ENCODE peak calls at places on chromosomes 1 and 21, in nine cellular contexts. Z is fibroblast of villous mesenchyme, U is brain microvascular endothelial cell, H is lower lobe of right lung, C is right lobe of liver, K is thoracic aorta, T is endothelial cell of umbilical vein, V is left lung, O is spleen. D is an unnamed sample.

GRCh38 chr1:26305667-26306289 is 658 bp downstream of the UBXN11 start:
- DNase-seq in Z (no peak), U (no peak), H (no peak), C (no peak), K (no peak), T (peak; percentile 13), V (no peak), O (no peak), D (no peak)

GRCh38 chr1:924619-925323 is 1.0 kb downstream of the SAMD11 start:
- DNase-seq in Z (no peak), U (no peak), H (no peak), C (no peak), K (no peak), T (peak; percentile 15), V (no peak), O (no peak), D (no peak)

GRCh38 chr1:115134850-115135484 is 45.7 kb upstream of the TSPAN2 start:
- DNase-seq in Z (peak; percentile 34), U (peak; percentile 89), H (no peak), C (no peak), K (peak; percentile 46), T (peak; percentile 12), V (peak; percentile 31), O (no peak), D (no peak)

GRCh38 chr1:206864939-206865671 is at the start of gene IL20:
- DNase-seq in Z (peak; percentile 89), U (peak; percentile 49), H (peak; percentile 90), C (peak; percentile 92), K (peak; percentile 31), T (peak; percentile 27), V (peak; percentile 89), O (peak; percentile 92), D (peak; percentile 63)

GRCh38 chr1:80657707-80658106 is 1143.0 kb upstream of the ADGRL2 start:
- DNase-seq in Z (no peak), U (no peak), H (no peak), C (no peak), K (no peak), T (no peak), V (no peak), O (no peak), D (no peak)

GRCh38 chr21:43911015-43911934 is 46.3 kb downstream of the AGPAT3 start:
- DNase-seq in Z (peak; percentile 84), U (no peak), H (peak; percentile 84), C (peak; percentile 93), K (no peak), T (no peak), V (no peak), O (no peak), D (no peak)

GRCh38 chr1:240169188-240169587 is 77.5 kb downstream of the FMN2 start:
- DNase-seq in Z (no peak), U (peak; percentile 22), H (no peak), C (no peak), K (no peak), T (no peak), V (no peak), O (no peak), D (no peak)

GRCh38 chr1:6889875-6890480 is 104.7 kb downstream of the CAMTA1 start:
- DNase-seq in Z (peak; percentile 73), U (peak; percentile 60), H (peak; percentile 54), C (no peak), K (peak; percentile 19), T (peak; percentile 82), V (no peak), O (no peak), D (no peak)

GRCh38 chr1:90351019-90351418 is 356.1 kb downstream of the ZNF326 start:
- DNase-seq in Z (no peak), U (no peak), H (no peak), C (no peak), K (no peak), T (no peak), V (no peak), O (no peak), D (no peak)

GRCh38 chr1:178055093-178055492 is 38.8 kb upstream of the RASAL2 start:
- DNase-seq in Z (no peak), U (no peak), H (peak; percentile 72), C (peak; percentile 61), K (no peak), T (no peak), V (peak; percentile 72), O (no peak), D (no peak)
- TF ChIP-seq CTCF in Z (peak; percentile 38), U (peak; percentile 39), H (peak; percentile 53), C (peak; percentile 52), K (peak; percentile 18), T (no peak), V (peak; percentile 20), O (no peak), D (no peak)

DNA sequence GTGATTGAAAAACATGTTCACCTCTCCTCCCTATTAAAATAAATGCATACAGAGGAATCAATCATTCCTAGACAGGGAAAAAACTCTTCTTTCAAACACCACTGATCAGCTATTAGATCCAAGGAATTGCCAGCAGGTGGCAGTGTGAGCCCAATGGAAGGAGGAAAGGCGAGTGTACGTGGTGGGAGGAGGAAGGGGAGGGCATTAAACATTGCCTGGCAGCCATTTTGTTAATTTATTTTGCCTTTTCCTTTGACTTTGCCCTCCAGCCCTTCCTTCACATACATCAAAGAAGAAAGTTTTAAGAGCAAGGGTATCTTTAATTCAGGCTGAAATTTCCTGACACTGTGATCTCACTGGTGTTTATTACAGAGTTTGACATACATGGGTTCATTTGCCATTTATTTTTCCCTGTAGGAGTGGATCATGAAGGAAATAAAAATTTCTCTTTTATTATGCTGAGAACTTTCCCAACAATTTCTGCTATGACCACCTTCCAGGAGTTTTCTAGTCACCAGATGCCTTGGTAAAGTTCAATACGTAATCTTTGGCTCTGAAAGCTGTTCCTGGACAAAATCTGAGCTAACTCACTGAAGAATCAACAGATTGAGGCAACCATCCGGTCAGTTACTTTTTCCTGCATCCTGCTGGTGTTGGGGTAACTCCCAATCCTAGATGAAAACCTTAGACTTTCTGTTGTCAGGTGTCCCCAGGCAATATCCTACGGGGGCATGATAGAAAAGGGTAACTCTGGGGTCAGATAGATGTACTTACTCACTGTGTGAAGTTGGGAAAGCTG is 1.9 kb upstream of the GNAI3 start:
- DNase-seq in Z (peak; percentile 90), U (peak; percentile 84), H (peak; percentile 87), C (peak; percentile 82), K (peak; percentile 86), T (peak; percentile 88), V (no peak), O (peak; percentile 93), D (peak; percentile 69)
- TF ChIP-seq CTCF in Z (peak; percentile 91), U (peak; percentile 85), H (peak; percentile 86), C (peak; percentile 87), K (peak; percentile 83), T (peak; percentile 82), V (peak; percentile 70), O (peak; percentile 87), D (peak; percentile 82)

GRCh38 chr21:15826147-15826780 is 96.5 kb downstream of the USP25 start:
- DNase-seq in Z (peak; percentile 64), U (no peak), H (no peak), C (no peak), K (no peak), T (peak; percentile 74), V (no peak), O (no peak), D (no peak)
- TF ChIP-seq CTCF in Z (peak; percentile 67), U (peak; percentile 61), H (peak; percentile 62), C (peak; percentile 64), K (no peak), T (peak; percentile 36), V (peak; percentile 57), O (peak; percentile 14), D (peak; percentile 55)

DNA sequence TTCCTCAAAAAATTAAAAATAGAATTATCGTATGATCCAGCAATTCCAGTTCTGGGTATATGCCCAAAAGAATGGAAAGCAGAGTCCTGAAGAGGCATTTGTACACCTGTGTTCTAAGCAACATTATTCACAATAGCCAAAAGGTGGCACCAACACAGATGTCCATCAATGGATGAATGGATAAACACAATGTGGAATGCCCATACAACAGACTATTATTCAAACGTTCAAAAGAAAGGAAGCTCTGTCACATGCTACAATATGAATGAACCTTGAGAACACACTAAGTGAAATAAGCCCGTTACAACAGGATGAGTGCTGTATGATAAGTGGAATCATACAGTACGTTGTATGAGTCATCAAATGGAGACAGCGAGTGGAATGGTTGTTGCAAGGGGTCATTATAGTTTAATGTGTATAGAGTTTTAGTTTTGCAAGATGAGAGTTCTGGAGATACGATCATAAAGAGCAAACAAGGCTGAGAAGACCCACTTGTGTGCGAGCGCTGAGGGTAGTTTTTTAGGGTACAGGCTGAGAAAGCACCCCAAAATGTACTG is 80.1 kb downstream of the SH3BGR start:
- DNase-seq in Z (no peak), U (no peak), H (no peak), C (no peak), K (no peak), T (no peak), V (no peak), O (no peak), D (no peak)
- TF ChIP-seq CTCF in Z (no peak), U (no peak), H (no peak), C (no peak), K (no peak), T (no peak), V (no peak), O (no peak), D (no peak)

DNA sequence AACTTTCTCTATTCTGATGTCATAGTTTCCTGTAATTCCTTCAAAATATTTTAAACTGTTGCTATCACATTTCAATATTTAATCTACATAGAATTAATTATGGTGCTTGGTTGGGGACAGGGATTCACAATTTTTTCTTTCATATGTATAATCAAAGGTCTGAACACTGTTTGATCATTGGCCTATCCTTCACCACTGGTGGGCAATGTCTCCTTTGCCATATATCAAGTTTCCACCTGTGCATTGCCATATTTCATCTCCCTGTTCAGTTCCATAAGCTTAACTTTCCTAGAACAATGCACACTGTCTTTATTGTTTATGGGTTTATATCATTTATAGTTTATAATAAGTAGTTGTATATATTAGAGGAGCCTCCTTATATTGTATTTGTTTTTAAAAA is 374.9 kb upstream of the PTBP2 start:
- DNase-seq in Z (no peak), U (no peak), H (no peak), C (no peak), K (no peak), T (peak; percentile 33), V (no peak), O (no peak), D (no peak)
- TF ChIP-seq CTCF in Z (no peak), U (peak; percentile 13), H (no peak), C (no peak), K (no peak), T (no peak), V (no peak), O (no peak), D (no peak)

GRCh38 chr21:17818158-17819113 is 720 bp downstream of the C21orf91 start:
- DNase-seq in Z (peak; percentile 45), U (peak; percentile 24), H (peak; percentile 61), C (peak; percentile 69), K (no peak), T (peak; percentile 55), V (peak; percentile 89), O (peak; percentile 93), D (peak; percentile 64)

GRCh38 chr21:17819878-17820232 is 699 bp upstream of the C21orf91 start:
- DNase-seq in Z (no peak), U (no peak), H (no peak), C (no peak), K (peak; percentile 7), T (no peak), V (no peak), O (no peak), D (no peak)

GRCh38 chr21:17823846-17824245 is 4.7 kb upstream of the C21orf91 start:
- DNase-seq in Z (no peak), U (no peak), H (no peak), C (no peak), K (no peak), T (no peak), V (no peak), O (no peak), D (no peak)

GRCh38 chr21:17821121-17821520 is 2.0 kb upstream of the C21orf91 start:
- DNase-seq in Z (no peak), U (no peak), H (no peak), C (no peak), K (no peak), T (no peak), V (no peak), O (no peak), D (no peak)

GRCh38 chr21:17819114-17819877 is at the start of gene C21orf91:
- DNase-seq in Z (peak; percentile 86), U (peak; percentile 76), H (peak; percentile 94), C (peak; percentile 96), K (peak; percentile 47), T (peak; percentile 86), V (peak; percentile 96), O (peak; percentile 96), D (peak; percentile 68)
- TF ChIP-seq CTCF in Z (no peak), U (peak; percentile 6), H (no peak), C (no peak), K (no peak), T (no peak), V (no peak), O (no peak), D (no peak)

D was measured in mesothelial cell of epicardium.